ENCODE peak calls at places on chromosomes 4 and X, in ten cellular contexts. Y is A549, V is H9, P is lower lobe of right lung, M is aorta, U is prostate gland, W is RWPE2, T is neural progenitor cell, N is substantia nigra, E is stomach. F is an unnamed sample.

GRCh38 chr4:183658362-183659028 is 490 bp downstream of the RWDD4 start:
- DNase-seq in T (peak), U (no peak), N (no peak), Y (no peak), V (peak), P (peak), M (peak), W (no peak), E (no peak), F (peak)

GRCh38 chr4:154549894-154550790 is at the start of gene PLRG1:
- DNase-seq in W (peak), U (peak), P (peak), T (peak), E (peak), Y (peak), V (peak), M (peak), N (peak), F (peak)

GRCh38 chr4:137226900-137227299 is 305.4 kb downstream of the PCDH18 start:
- DNase-seq in M (no peak), N (no peak), E (no peak), U (no peak), P (no peak), W (no peak), V (no peak), T (peak), Y (no peak), F (peak)

GRCh38 chrX:71910526-71911022 is at the start of gene NHSL2:
- DNase-seq in M (no peak), T (peak), U (no peak), W (no peak), V (peak), N (no peak), Y (no peak), E (no peak), P (peak), F (peak)

GRCh38 chr4:182238355-182238931 is 4.8 kb upstream of the TENM3 start:
- DNase-seq in T (peak), N (no peak), U (no peak), E (no peak), V (no peak), M (no peak), Y (peak), W (no peak), P (no peak), F (no peak)

GRCh38 chrX:16828126-16828908 is 41.8 kb downstream of the RBBP7 start:
- DNase-seq in V (no peak), E (no peak), T (no peak), N (no peak), W (no peak), Y (no peak), M (no peak), P (no peak), U (peak), F (peak)

GRCh38 chr4:90187148-90187884 is 60.1 kb downstream of the CCSER1 start:
- DNase-seq in P (no peak), V (no peak), T (no peak), Y (no peak), N (no peak), U (no peak), M (no peak), E (no peak), W (no peak), F (no peak)

GRCh38 chr4:139656614-139657486 is 8.8 kb upstream of the MGST2 start:
- DNase-seq in P (peak), Y (peak), N (peak), U (peak), E (peak), V (peak), M (peak), W (no peak), T (peak), F (peak)

GRCh38 chr4:138409670-138410069 is 167.5 kb upstream of the SLC7A11 start:
- DNase-seq in Y (no peak), T (no peak), M (no peak), U (no peak), V (no peak), N (no peak), E (no peak), P (no peak), W (no peak), F (no peak)

GRCh38 chrX:3384330-3384729 is 37.9 kb upstream of the MXRA5 start:
- DNase-seq in Y (no peak), M (no peak), W (no peak), U (no peak), V (no peak), P (no peak), E (no peak), N (no peak), T (no peak), F (peak)

GRCh38 chr4:73776363-73776762 is 36.0 kb downstream of the CXCL8 start:
- DNase-seq in U (peak), Y (no peak), M (no peak), P (no peak), T (no peak), E (peak), V (no peak), N (no peak), W (no peak), F (peak)

GRCh38 chr4:18981234-18981615 is 959.7 kb upstream of the LCORL start:
- DNase-seq in N (no peak), U (no peak), V (no peak), T (no peak), P (no peak), E (no peak), Y (no peak), W (no peak), M (no peak), F (no peak)

GRCh38 chrX:50000937-50001542 is 78.6 kb downstream of the CLCN5 start:
- DNase-seq in T (no peak), N (no peak), U (no peak), V (no peak), P (no peak), E (no peak), W (no peak), Y (no peak), M (no peak), F (no peak)

GRCh38 chrX:118627084-118627758 is 100.2 kb upstream of the IL13RA1 start:
- DNase-seq in V (no peak), Y (peak), T (no peak), E (no peak), U (no peak), M (no peak), P (no peak), N (no peak), W (no peak), F (peak)

GRCh38 chrX:106397788-106398538 is 213.8 kb upstream of the RADX start:
- DNase-seq in E (no peak), T (no peak), V (no peak), N (no peak), U (no peak), P (no peak), M (no peak), W (no peak), Y (no peak), F (no peak)

GRCh38 chr4:92099851-92100250 is 203.9 kb upstream of the GRID2 start:
- DNase-seq in E (no peak), U (no peak), W (no peak), Y (no peak), T (no peak), M (no peak), P (no peak), N (no peak), V (no peak), F (no peak)

GRCh38 chrX:151704023-151704663 is 8.9 kb downstream of the PRRG3 start:
- DNase-seq in U (no peak), W (no peak), P (no peak), V (no peak), T (no peak), Y (no peak), N (no peak), M (no peak), E (no peak), F (peak)

GRCh38 chr4:19945979-19946380 is 305.7 kb upstream of the SLIT2 start:
- DNase-seq in M (no peak), U (no peak), Y (no peak), E (no peak), N (no peak), V (no peak), W (peak), P (no peak), T (no peak), F (peak)

DNA sequence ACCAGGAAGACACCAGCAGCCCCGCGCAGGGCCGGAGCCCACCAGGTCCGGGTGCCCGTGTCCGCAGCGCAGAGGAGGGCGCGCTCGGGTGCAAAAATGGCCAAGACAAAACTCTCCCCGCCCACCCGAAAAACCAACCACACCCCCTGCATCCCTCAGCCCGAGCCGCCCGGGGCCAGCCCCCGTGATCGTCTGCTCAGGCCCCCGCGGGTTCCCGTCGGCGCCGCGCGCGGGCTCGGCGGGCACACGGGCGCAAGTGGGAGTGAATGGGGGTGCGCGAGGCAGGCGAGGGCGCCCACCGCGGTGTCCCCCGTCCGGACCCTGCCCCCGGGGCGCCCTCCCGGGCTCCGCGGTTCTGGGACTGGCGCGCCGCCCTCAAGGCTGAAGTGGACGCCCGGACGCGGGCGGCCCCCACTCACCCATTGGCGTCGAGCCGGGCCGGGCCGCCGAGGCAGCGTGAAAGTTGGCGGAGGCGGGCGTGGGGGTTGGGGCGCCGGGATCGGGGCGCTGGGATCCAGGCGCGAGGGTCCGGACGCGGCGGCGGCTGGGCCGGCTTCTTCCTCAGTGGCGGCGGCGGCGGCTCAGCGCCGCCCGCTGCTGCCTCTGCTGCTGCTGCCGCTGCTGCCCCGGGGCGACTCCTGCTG is 390 bp downstream of the SH3KBP1 start:
- DNase-seq in U (no peak), V (no peak), E (peak), P (peak), W (no peak), N (no peak), Y (peak), T (peak), M (peak), F (peak)
- H3K27ac ChIP-seq in U (no peak), V (no peak), E (peak), P (peak), W (peak), N (peak), Y (peak), T (no peak), M (no peak), F (peak)

GRCh38 chrX:31091819-31092218 is 20.0 kb upstream of the FTHL17 start:
- DNase-seq in P (no peak), V (no peak), E (no peak), M (no peak), Y (no peak), N (no peak), T (no peak), U (no peak), W (no peak), F (no peak)
- H3K27ac ChIP-seq in P (no peak), V (no peak), E (no peak), M (no peak), Y (no peak), N (no peak), T (no peak), U (no peak), W (no peak), F (no peak)

DNA sequence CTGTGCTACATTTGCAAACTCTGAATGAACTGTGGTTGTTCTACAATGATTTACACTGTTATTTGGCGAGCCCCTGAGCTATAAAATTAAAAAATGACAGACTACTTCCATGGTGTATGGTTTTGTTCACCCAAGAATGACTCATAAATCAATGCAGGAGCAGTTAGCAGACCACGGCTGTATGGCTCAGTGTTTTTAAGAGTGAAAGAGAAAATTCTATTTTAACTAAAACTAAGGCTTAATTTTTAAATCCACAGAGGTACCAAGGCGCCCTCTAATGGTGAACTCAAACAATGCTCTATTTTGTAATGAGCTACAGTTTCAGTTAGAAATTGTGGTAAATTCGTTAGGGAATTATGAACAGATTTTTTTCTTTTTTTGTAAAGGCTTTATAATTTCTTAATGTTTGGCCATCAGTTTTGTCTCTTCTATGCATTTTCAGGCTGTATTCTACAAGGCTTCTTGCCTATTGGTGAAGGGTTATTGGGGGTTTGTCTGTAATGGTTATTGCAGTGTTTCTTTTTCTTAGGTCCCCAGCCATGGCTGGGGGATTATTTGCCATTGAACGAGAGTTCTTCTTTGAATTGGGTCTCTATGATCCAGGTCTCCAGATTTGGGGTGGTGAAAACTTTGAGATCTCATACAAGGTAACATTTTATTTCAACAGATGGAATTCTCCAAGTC is 32.5 kb downstream of the HMGB2 start:
- DNase-seq in Y (no peak), T (peak), P (no peak), V (no peak), E (no peak), U (no peak), M (no peak), W (no peak), N (no peak), F (peak)
- H3K27ac ChIP-seq in Y (no peak), T (no peak), P (no peak), V (no peak), E (no peak), U (no peak), M (no peak), W (no peak), N (no peak), F (no peak)

DNA sequence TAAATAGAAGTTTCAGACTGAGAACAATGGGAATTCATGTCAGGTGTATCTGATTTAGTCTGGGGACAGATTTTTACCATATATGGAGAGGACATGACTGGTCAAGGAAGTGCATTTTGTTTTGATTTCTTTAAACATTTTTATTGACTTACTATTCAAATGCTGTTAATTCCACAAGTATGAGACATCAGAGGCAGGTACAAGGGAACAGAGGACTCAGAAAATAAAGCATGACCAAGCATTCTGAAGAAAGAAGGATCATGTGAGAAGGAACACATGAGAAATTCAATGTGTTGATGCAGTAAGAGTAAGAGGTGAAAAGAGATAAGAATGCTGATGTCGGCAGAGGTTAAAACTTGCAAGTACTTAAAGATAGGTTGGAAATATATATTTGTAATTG is 1452.6 kb downstream of the PCDH7 start:
- DNase-seq in Y (no peak), T (no peak), N (no peak), P (no peak), U (no peak), E (no peak), M (no peak), V (no peak), W (no peak), F (no peak)
- H3K27ac ChIP-seq in Y (no peak), T (no peak), N (no peak), P (no peak), U (no peak), E (no peak), M (no peak), V (no peak), W (peak), F (no peak)

GRCh38 chr4:146095867-146096266 is 79.7 kb upstream of the LSM6 start:
- DNase-seq in Y (no peak), V (no peak), M (no peak), P (no peak), W (no peak), E (no peak), N (no peak), U (no peak), T (no peak), F (no peak)
- H3K27ac ChIP-seq in Y (no peak), V (no peak), M (no peak), P (no peak), W (no peak), E (no peak), N (no peak), U (no peak), T (no peak), F (no peak)

GRCh38 chr4:53103489-53103888 is 241.4 kb downstream of the RASL11B start:
- DNase-seq in P (no peak), W (no peak), M (no peak), N (no peak), U (no peak), E (no peak), V (no peak), T (no peak), Y (no peak), F (no peak)

GRCh38 chr4:53098681-53099121 is 236.6 kb downstream of the RASL11B start:
- DNase-seq in P (no peak), Y (no peak), N (no peak), E (no peak), V (no peak), U (no peak), W (no peak), M (no peak), T (no peak), F (peak)

GRCh38 chr4:53105313-53105712 is 243.2 kb downstream of the RASL11B start:
- DNase-seq in V (no peak), N (no peak), W (no peak), P (no peak), Y (no peak), M (no peak), U (no peak), E (no peak), T (no peak), F (no peak)

DNA sequence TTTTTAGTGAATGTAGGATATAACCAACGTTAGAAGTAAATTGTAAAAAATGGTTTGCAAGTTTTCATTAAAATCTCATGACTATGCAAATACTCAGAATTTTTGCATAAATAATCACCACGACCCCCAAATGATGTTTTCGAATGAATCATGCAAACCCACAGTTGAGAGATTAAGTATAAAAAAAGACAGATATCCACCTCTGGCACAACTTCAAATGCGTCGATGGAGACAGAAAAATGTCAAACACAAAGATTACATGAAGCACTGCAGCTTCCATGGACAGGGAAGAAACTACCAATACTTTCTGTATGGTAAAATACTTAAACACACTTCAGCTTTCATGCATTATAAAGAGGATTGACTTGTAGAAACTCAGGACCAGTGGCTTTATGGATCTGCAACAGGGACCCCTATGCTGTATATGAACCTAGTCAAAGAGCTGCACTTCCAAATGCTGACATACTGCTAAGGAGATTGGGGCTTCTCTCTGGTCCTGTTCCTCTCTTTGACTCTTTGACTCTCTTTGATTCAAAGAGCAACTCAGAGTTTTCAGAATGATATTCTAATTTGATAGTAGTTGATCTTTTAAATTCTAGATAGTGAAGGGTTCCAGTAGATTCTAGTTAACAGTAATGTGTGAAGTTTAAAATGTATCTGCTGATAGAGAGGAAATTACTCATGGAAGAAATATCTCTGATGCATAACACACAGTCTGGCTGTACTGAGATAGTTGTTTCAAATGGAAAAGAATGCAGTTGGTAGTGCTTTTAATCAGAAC is 238.9 kb downstream of the RASL11B start:
- DNase-seq in T (no peak), V (no peak), U (no peak), Y (no peak), P (no peak), N (no peak), W (no peak), E (no peak), M (no peak), F (peak)
- H3K27ac ChIP-seq in T (no peak), V (no peak), U (no peak), Y (no peak), P (no peak), N (no peak), W (peak), E (no peak), M (no peak), F (peak)

GRCh38 chr4:86857341-86858052 is 8.3 kb upstream of the SLC10A6 start:
- DNase-seq in T (no peak), P (no peak), E (no peak), W (no peak), V (peak), N (no peak), U (no peak), M (no peak), Y (no peak), F (no peak)
- H3K27ac ChIP-seq in T (no peak), P (no peak), E (no peak), W (peak), V (no peak), N (no peak), U (no peak), M (no peak), Y (no peak), F (no peak)